ENCODE peak calls at places on chromosomes 3 and 15, in eight cellular contexts. Z is stimulated activated CD8-positive, alpha-beta memory T cell treated with anti-CD3 and anti-CD28 coated beads, Interleukin-15, amount 100 ng/mL, for 1 hour; T is CD4-positive, CD25-positive, alpha-beta regulatory T cell; G is NCI-H1092 treated with DMSO at 0.1 percent for 48 hours; H is COLO829; C is central memory CD4-positive, alpha-beta T cell; L is SHP77; J is D341Med. F is an unnamed sample.

GRCh38 chr15:58924326-58924725 is 9.2 kb downstream of the SLTM start:
- DNase-seq in Z (no peak), T (no peak), G (no peak), H (no peak), C (no peak), L (no peak), J (no peak), F (no peak)

GRCh38 chr3:192187485-192188051 is 539.8 kb downstream of the FGF12 start:
- DNase-seq in Z (no peak), T (no peak), G (no peak), H (peak; percentile 31), C (no peak), L (no peak), J (no peak), F (no peak)

GRCh38 chr15:90529369-90530249 is at the start of gene CRTC3:
- DNase-seq in Z (no peak), T (peak; percentile 67), G (peak; percentile 4), H (peak; percentile 48), C (peak; percentile 59), L (peak; percentile 40), J (peak; percentile 91), F (peak; percentile 25)

GRCh38 chr15:89340586-89340985 is 6.0 kb upstream of the POLG start:
- DNase-seq in Z (no peak), T (no peak), G (no peak), H (no peak), C (no peak), L (no peak), J (no peak), F (no peak)

GRCh38 chr15:86021281-86022264 is 58.1 kb upstream of the AGBL1 start:
- DNase-seq in Z (no peak), T (no peak), G (no peak), H (peak; percentile 68), C (no peak), L (no peak), J (no peak), F (no peak)

GRCh38 chr3:38003371-38003816 is 12.8 kb downstream of the VILL start:
- DNase-seq in Z (no peak), T (peak; percentile 57), G (no peak), H (peak; percentile 57), C (peak; percentile 48), L (peak; percentile 32), J (peak; percentile 82), F (no peak)

GRCh38 chr15:60717008-60717407 is 238.1 kb upstream of the ICE2 start:
- DNase-seq in Z (no peak), T (no peak), G (no peak), H (no peak), C (no peak), L (no peak), J (no peak), F (no peak)

GRCh38 chr3:65443739-65444447 is 594.8 kb downstream of the MAGI1 start:
- DNase-seq in Z (no peak), T (no peak), G (no peak), H (no peak), C (no peak), L (no peak), J (no peak), F (no peak)

GRCh38 chr3:144162042-144162441 is 190.4 kb downstream of the DIPK2A start:
- DNase-seq in Z (no peak), T (no peak), G (no peak), H (no peak), C (no peak), L (peak; percentile 26), J (no peak), F (no peak)

GRCh38 chr15:47756872-47757271 is 39.6 kb downstream of the SEMA6D start:
- DNase-seq in Z (no peak), T (no peak), G (no peak), H (peak; percentile 41), C (no peak), L (no peak), J (no peak), F (no peak)

GRCh38 chr3:155753038-155753647 is 8.3 kb upstream of the PLCH1 start:
- DNase-seq in Z (no peak), T (peak; percentile 49), G (peak; percentile 42), H (peak; percentile 58), C (no peak), L (peak; percentile 28), J (peak; percentile 36), F (peak; percentile 8)

GRCh38 chr3:109831403-109831802 is 494.1 kb upstream of the DPPA4 start:
- DNase-seq in Z (no peak), T (no peak), G (no peak), H (no peak), C (no peak), L (no peak), J (no peak), F (no peak)

GRCh38 chr3:45617430-45618080 is 23.0 kb downstream of the LIMD1 start:
- DNase-seq in Z (no peak), T (no peak), G (no peak), H (no peak), C (no peak), L (no peak), J (no peak), F (no peak)

GRCh38 chr3:126476976-126477330 is 1.3 kb upstream of the ZXDC start:
- DNase-seq in Z (no peak), T (no peak), G (no peak), H (no peak), C (no peak), L (no peak), J (no peak), F (no peak)

GRCh38 chr3:73563896-73564582 is 60.7 kb downstream of the PDZRN3 start:
- DNase-seq in Z (no peak), T (no peak), G (no peak), H (no peak), C (no peak), L (no peak), J (no peak), F (no peak)

GRCh38 chr15:59966262-59966661 is 37.8 kb upstream of the FOXB1 start:
- DNase-seq in Z (no peak), T (no peak), G (no peak), H (no peak), C (no peak), L (no peak), J (no peak), F (no peak)

GRCh38 chr15:85541744-85542143 is 161.3 kb downstream of the AKAP13 start:
- DNase-seq in Z (no peak), T (peak; percentile 55), G (no peak), H (no peak), C (no peak), L (no peak), J (no peak), F (no peak)

GRCh38 chr3:172627057-172627809 is 83.6 kb downstream of the NCEH1 start:
- DNase-seq in Z (no peak), T (no peak), G (no peak), H (no peak), C (no peak), L (no peak), J (no peak), F (no peak)

GRCh38 chr3:159263750-159264561 is 462.1 kb downstream of the MFSD1 start:
- DNase-seq in Z (no peak), T (peak; percentile 28), G (no peak), H (peak; percentile 69), C (no peak), L (peak; percentile 18), J (peak; percentile 41), F (no peak)

GRCh38 chr3:52469001-52469400 is 13.6 kb downstream of the NISCH start:
- DNase-seq in Z (no peak), T (no peak), G (no peak), H (no peak), C (no peak), L (no peak), J (peak; percentile 74), F (no peak)

GRCh38 chr3:48395714-48396113 is 23.7 kb downstream of the FBXW12 start:
- DNase-seq in Z (no peak), T (no peak), G (no peak), H (no peak), C (no peak), L (no peak), J (no peak), F (no peak)

GRCh38 chr3:194584866-194585265 is 48.4 kb downstream of the TMEM44 start:
- DNase-seq in Z (no peak), T (peak; percentile 27), G (no peak), H (no peak), C (no peak), L (no peak), J (no peak), F (no peak)

GRCh38 chr3:167844528-167844927 is 109.0 kb downstream of the SERPINI1 start:
- DNase-seq in Z (no peak), T (no peak), G (no peak), H (no peak), C (no peak), L (no peak), J (no peak), F (no peak)

GRCh38 chr15:39426552-39427532 is 154.0 kb upstream of the THBS1 start:
- DNase-seq in Z (peak; percentile 60), T (peak; percentile 82), G (peak; percentile 69), H (no peak), C (peak; percentile 70), L (peak; percentile 75), J (no peak), F (peak; percentile 68)

GRCh38 chr3:152195206-152195605 is 73.5 kb upstream of the MBNL1 start:
- DNase-seq in Z (no peak), T (no peak), G (no peak), H (no peak), C (no peak), L (no peak), J (no peak), F (no peak)

GRCh38 chr3:195557327-195557726 is 14.2 kb upstream of the PPP1R2 start:
- DNase-seq in Z (no peak), T (no peak), G (no peak), H (no peak), C (no peak), L (no peak), J (no peak), F (no peak)

GRCh38 chr3:132642539-132642847 is 17.1 kb downstream of the ACAD11 start:
- DNase-seq in Z (no peak), T (no peak), G (no peak), H (no peak), C (no peak), L (no peak), J (no peak), F (no peak)

GRCh38 chr15:33742807-33743206 is 225.5 kb upstream of the CHRM5 start:
- DNase-seq in Z (no peak), T (no peak), G (no peak), H (no peak), C (no peak), L (no peak), J (no peak), F (no peak)

GRCh38 chr3:135078283-135078682 is 283.2 kb downstream of the EPHB1 start:
- DNase-seq in Z (no peak), T (no peak), G (no peak), H (no peak), C (no peak), L (no peak), J (no peak), F (no peak)

GRCh38 chr15:80689716-80690115 is 5.4 kb upstream of the ABHD17C start:
- DNase-seq in Z (no peak), T (no peak), G (no peak), H (no peak), C (no peak), L (no peak), J (no peak), F (no peak)

GRCh38 chr3:109081746-109082510 is 36.0 kb downstream of the MORC1 start:
- DNase-seq in Z (no peak), T (peak; percentile 44), G (peak; percentile 9), H (peak; percentile 57), C (peak; percentile 1), L (peak; percentile 31), J (peak; percentile 65), F (no peak)

GRCh38 chr3:135103913-135104312 is 308.9 kb downstream of the EPHB1 start:
- DNase-seq in Z (no peak), T (no peak), G (no peak), H (no peak), C (no peak), L (no peak), J (no peak), F (no peak)

GRCh38 chr3:77296527-77296926 is 256.6 kb downstream of the ROBO2 start:
- DNase-seq in Z (no peak), T (no peak), G (no peak), H (no peak), C (no peak), L (no peak), J (no peak), F (no peak)

F was measured in KG1.